ENCODE peak calls at places on chromosome 17, in six cellular contexts. B is mucosa of descending colon, Z is tibial artery, E is ovary, O is cardiac fibroblast, G is neural progenitor cell. Y is an unnamed sample.

GRCh38 chr17:50688168-50688719 is 19.5 kb downstream of the ANKRD40 start:
- DNase-seq in G (no peak), B (no peak), E (no peak), O (no peak), Z (no peak), Y (no peak)

GRCh38 chr17:30256756-30257506 is 21.4 kb upstream of the SLC6A4 start:
- DNase-seq in E (no peak), O (peak; percentile 64), Z (no peak), B (no peak), G (no peak), Y (no peak)

GRCh38 chr17:43212641-43213490 is 1.2 kb downstream of the TMEM106A start:
- DNase-seq in Z (no peak), O (peak; percentile 21), G (no peak), B (no peak), E (no peak), Y (peak; percentile 8)

GRCh38 chr17:37791434-37791833 is 46.6 kb upstream of the HNF1B start:
- DNase-seq in E (no peak), G (peak; percentile 37), B (no peak), O (peak; percentile 48), Z (no peak), Y (peak; percentile 62)

GRCh38 chr17:78250891-78251772 is 19.7 kb downstream of the TMEM235 start:
- DNase-seq in O (peak; percentile 85), Z (peak; percentile 67), E (peak; percentile 80), G (peak; percentile 95), B (peak; percentile 90), Y (peak; percentile 84)

GRCh38 chr17:72705905-72706395 is 386.5 kb downstream of the SLC39A11 start:
- DNase-seq in G (no peak), Z (no peak), B (no peak), O (no peak), E (no peak), Y (no peak)

GRCh38 chr17:46782250-46782953 is 36.1 kb downstream of the WNT3 start:
- DNase-seq in O (peak; percentile 47), B (no peak), Z (no peak), E (no peak), G (peak; percentile 62), Y (peak; percentile 22)

GRCh38 chr17:56260421-56260820 is 107.1 kb downstream of the ANKFN1 start:
- DNase-seq in G (no peak), E (no peak), O (no peak), Z (no peak), B (no peak), Y (no peak)

GRCh38 chr17:68054296-68054900 is 18.9 kb downstream of the KPNA2 start:
- DNase-seq in B (no peak), Z (no peak), G (no peak), O (peak; percentile 85), E (no peak), Y (peak; percentile 80)

GRCh38 chr17:61235821-61236197 is 163.8 kb upstream of the TBX2 start:
- DNase-seq in B (no peak), O (peak; percentile 59), G (peak; percentile 10), E (no peak), Z (no peak), Y (peak; percentile 89)

GRCh38 chr17:29571883-29572681 is 3.6 kb downstream of the TP53I13 start:
- DNase-seq in Z (no peak), B (peak; percentile 34), E (no peak), G (no peak), O (no peak), Y (no peak)

GRCh38 chr17:28907709-28908475 is 5.0 kb upstream of the DHRS13 start:
- DNase-seq in O (no peak), B (no peak), G (no peak), Z (no peak), E (peak; percentile 59), Y (no peak)

GRCh38 chr17:16250635-16251034 is 33.6 kb downstream of the PIGL start:
- DNase-seq in Z (no peak), O (peak; percentile 48), G (no peak), E (no peak), B (no peak), Y (peak; percentile 74)

GRCh38 chr17:1239210-1239609 is 31.0 kb upstream of the BHLHA9 start:
- DNase-seq in B (no peak), G (no peak), Z (no peak), O (peak; percentile 78), E (no peak), Y (peak; percentile 63)

GRCh38 chr17:7294614-7295153 is at the start of gene YBX2:
- DNase-seq in O (no peak), B (peak; percentile 97), Z (no peak), G (peak; percentile 95), E (no peak), Y (peak; percentile 44)

GRCh38 chr17:47465165-47465564 is 65.7 kb upstream of the NPEPPS start:
- DNase-seq in O (no peak), Z (no peak), E (no peak), G (no peak), B (no peak), Y (no peak)

GRCh38 chr17:55117063-55117611 is 147.6 kb upstream of the HLF start:
- DNase-seq in E (no peak), B (no peak), Z (no peak), G (no peak), O (peak; percentile 51), Y (no peak)

GRCh38 chr17:75325827-75326586 is 36.8 kb upstream of the SLC25A19 start:
- DNase-seq in B (no peak), G (no peak), E (no peak), O (peak; percentile 72), Z (peak; percentile 43), Y (no peak)

GRCh38 chr17:28057731-28058246 is 15.3 kb downstream of the NLK start:
- DNase-seq in B (no peak), Z (no peak), G (no peak), O (peak; percentile 63), E (no peak), Y (peak; percentile 77)

GRCh38 chr17:37507108-37507507 is 17.4 kb downstream of the DUSP14 start:
- DNase-seq in E (no peak), B (no peak), G (no peak), O (no peak), Z (no peak), Y (no peak)

GRCh38 chr17:9080296-9080914 is 59.1 kb downstream of the NTN1 start:
- DNase-seq in E (no peak), O (no peak), G (no peak), Z (no peak), B (no peak), Y (no peak)

GRCh38 chr17:74528491-74529199 is 2.6 kb downstream of the CD300LB start:
- DNase-seq in Z (peak; percentile 60), G (no peak), B (no peak), O (no peak), E (no peak), Y (no peak)

GRCh38 chr17:17380156-17380925 is 77.2 kb downstream of the NT5M start:
- DNase-seq in Z (no peak), G (peak; percentile 0), E (no peak), O (no peak), B (no peak), Y (no peak)
- H3K4me3 ChIP-seq in Z (no peak overlapping the region), G (no peak overlapping the region), E (no peak overlapping the region), O (no peak overlapping the region), B (no peak overlapping the region), Y (no peak overlapping the region)

GRCh38 chr17:57874434-57875108 is 24.7 kb upstream of the MRPS23 start:
- DNase-seq in G (peak; percentile 88), O (peak; percentile 88), E (peak; percentile 80), B (peak; percentile 53), Z (peak; percentile 74), Y (peak; percentile 96)

GRCh38 chr17:57876023-57876865 is 26.4 kb upstream of the MRPS23 start:
- DNase-seq in G (no peak), O (no peak), B (no peak), Z (no peak), E (no peak), Y (no peak)

GRCh38 chr17:57876866-57877237 is 27.0 kb upstream of the MRPS23 start:
- DNase-seq in G (no peak), Z (no peak), B (no peak), O (no peak), E (no peak), Y (no peak)

GRCh38 chr17:57874058-57874419 is 24.2 kb upstream of the MRPS23 start:
- DNase-seq in O (no peak), G (no peak), Z (no peak), E (no peak), B (no peak), Y (no peak)

DNA sequence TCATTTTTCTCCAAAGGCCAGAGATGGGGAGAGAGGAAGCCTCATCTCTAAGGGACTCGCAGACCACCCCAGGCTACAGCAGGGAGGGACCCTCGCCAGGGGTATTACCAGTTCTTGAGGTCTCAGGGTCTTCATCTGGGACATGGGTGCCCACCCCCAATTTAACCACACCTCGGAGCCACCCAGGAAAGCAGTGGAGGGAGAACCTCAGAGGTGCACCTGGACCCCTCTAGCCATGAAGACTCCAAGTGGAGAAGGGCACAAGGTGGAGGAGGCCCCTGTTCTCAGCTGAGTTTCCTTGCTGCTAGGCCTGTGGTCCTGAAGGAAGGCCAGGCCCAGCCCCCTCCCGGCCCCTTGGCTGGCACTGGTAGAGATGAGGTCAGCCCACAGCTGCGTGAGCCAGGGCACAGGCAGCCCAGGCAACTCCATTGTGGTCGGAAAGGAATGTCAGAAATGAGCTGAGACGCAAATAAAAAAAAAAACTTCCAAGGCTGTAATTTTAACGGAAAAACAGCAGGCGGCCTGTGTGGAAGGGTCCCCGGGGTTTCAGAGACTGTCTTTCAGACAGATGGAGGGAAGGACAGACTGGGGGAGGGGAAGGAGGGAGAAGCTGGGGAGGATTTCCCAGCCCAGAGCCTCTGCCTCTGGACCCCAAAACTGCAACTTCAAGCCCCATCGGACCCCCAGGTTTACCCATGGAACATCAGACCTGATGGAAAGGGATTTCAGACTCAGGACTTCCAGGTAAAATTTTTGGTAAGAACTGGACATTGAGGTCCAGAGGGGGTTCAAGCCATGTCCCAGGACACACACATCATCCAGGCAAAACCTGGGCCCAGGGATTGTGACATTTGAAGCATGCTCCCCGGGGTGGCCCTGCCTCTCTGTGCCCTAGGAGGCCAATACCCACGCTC is 25.5 kb upstream of the MRPS23 start:
- DNase-seq in E (peak; percentile 81), G (peak; percentile 80), O (peak; percentile 98), Z (peak; percentile 88), B (peak; percentile 62), Y (peak; percentile 98)
- TF ChIP-seq CTCF in E (peak; percentile 26), G (peak; percentile 21), O (peak; percentile 73), Z (peak; percentile 58), B (no peak), Y (peak; percentile 72)

DNA sequence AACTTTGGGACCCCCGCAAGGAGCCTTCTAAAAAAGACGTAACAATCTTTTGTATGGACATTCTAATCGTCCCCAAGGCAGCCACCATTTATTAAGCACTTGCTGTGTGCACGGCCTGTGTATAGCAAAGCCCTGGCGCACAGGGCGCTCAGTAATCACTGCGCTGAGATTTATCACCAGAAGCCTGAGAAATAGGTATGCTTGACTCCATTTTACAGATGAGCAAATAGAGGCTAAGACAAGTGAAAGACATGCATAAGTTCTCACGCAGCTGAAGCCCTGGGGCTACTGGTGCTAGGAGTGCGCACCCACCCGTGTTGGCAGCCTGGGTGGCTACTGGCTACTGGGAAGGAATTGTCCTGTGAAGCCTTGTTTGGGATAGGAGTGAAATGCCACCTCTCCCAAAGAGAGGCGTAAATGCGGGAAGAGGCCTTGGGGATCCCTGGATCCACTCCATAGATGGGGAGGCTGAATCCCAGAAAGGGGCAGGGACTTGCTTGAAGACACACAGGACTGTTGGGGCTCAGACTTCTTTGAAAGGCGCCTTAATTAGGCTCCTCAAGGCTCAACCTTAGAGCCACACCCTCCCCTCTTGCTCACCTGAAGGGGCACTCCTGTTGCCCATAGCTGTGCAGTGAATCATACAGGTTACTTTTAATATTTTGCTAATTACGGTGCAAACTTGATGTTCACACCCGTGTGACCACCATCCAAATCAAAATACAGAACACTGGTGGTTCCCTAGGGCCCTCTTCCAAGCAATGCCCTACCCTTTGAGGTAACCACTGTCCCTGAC is 634 bp upstream of the NATD1 start:
- DNase-seq in O (no peak), Z (no peak), G (no peak), B (no peak), E (no peak), Y (no peak)
- H3K4me3 ChIP-seq in O (peak overlapping the region; percentile 61), Z (peak overlapping the region; percentile 78), G (peak overlapping the region; percentile 75), B (peak overlapping the region; percentile 34), E (peak overlapping the region; percentile 56), Y (peak overlapping the region; percentile 66)

GRCh38 chr17:51711581-51711980 is 446.9 kb downstream of the CA10 start:
- DNase-seq in G (peak; percentile 28), B (no peak), Z (no peak), O (no peak), E (no peak), Y (no peak)
- TF ChIP-seq CTCF in G (peak; percentile 41), B (no peak), Z (no peak), O (no peak), E (no peak), Y (no peak)